ENCODE peak calls at places on chromosomes 7 and 10, in eight cellular contexts. O is body of pancreas, N is right lobe of liver, D is uterus, G is spleen, T is ovary, Q is NB4, H is HepG2. P is an unnamed sample.

GRCh38 chr10:86169506-86170254 is 196.9 kb downstream of the GRID1 start:
- DNase-seq in O (no peak), N (no peak), D (no peak), G (peak), T (no peak), Q (peak), H (no peak), P (no peak)

GRCh38 chr7:138549082-138549481 is 89.0 kb downstream of the TRIM24 start:
- DNase-seq in O (no peak), N (no peak), D (no peak), G (no peak), T (no peak), Q (no peak), H (no peak), P (no peak)

GRCh38 chr10:128422221-128422620 is 296.0 kb upstream of the MKI67 start:
- DNase-seq in O (no peak), N (no peak), D (no peak), G (no peak), T (no peak), Q (no peak), H (no peak), P (no peak)

GRCh38 chr7:155941688-155942087 is 129.4 kb upstream of the SHH start:
- DNase-seq in O (no peak), N (no peak), D (no peak), G (no peak), T (no peak), Q (no peak), H (no peak), P (no peak)

GRCh38 chr10:86684305-86684704 is 16.0 kb downstream of the LDB3 start:
- DNase-seq in O (no peak), N (no peak), D (peak), G (no peak), T (peak), Q (peak), H (no peak), P (peak)

GRCh38 chr10:112766636-112767035 is 183.4 kb upstream of the TCF7L2 start:
- DNase-seq in O (no peak), N (no peak), D (no peak), G (no peak), T (no peak), Q (no peak), H (no peak), P (no peak)

GRCh38 chr7:116171094-116171493 is 39.2 kb upstream of the TES start:
- DNase-seq in O (no peak), N (no peak), D (no peak), G (no peak), T (no peak), Q (no peak), H (no peak), P (no peak)

GRCh38 chr10:22339761-22340361 is 5.4 kb upstream of the SPAG6 start:
- DNase-seq in O (no peak), N (no peak), D (no peak), G (no peak), T (no peak), Q (no peak), H (no peak), P (no peak)

GRCh38 chr10:73873843-73874215 is 526 bp downstream of the CAMK2G start:
- DNase-seq in O (peak), N (no peak), D (no peak), G (no peak), T (peak), Q (peak), H (no peak), P (peak)

GRCh38 chr10:89206402-89207180 is 526 bp downstream of the CH25H start:
- DNase-seq in O (peak), N (peak), D (peak), G (peak), T (peak), Q (peak), H (no peak), P (peak)

GRCh38 chr10:94640562-94640961 is 43.0 kb upstream of the CYP2C18 start:
- DNase-seq in O (no peak), N (no peak), D (no peak), G (no peak), T (no peak), Q (no peak), H (no peak), P (no peak)

GRCh38 chr10:14625210-14625621 is 149.5 kb downstream of the FAM107B start:
- DNase-seq in O (no peak), N (no peak), D (no peak), G (no peak), T (no peak), Q (no peak), H (no peak), P (no peak)

GRCh38 chr10:16843252-16843870 is 26.1 kb upstream of the RSU1 start:
- DNase-seq in O (no peak), N (no peak), D (no peak), G (no peak), T (no peak), Q (peak), H (peak), P (no peak)

GRCh38 chr7:143429770-143430698 is 13.2 kb upstream of the TAS2R60 start:
- DNase-seq in O (no peak), N (no peak), D (no peak), G (no peak), T (no peak), Q (peak), H (no peak), P (no peak)

GRCh38 chr7:90061077-90061476 is 93.2 kb upstream of the STEAP1 start:
- DNase-seq in O (no peak), N (no peak), D (no peak), G (no peak), T (no peak), Q (no peak), H (no peak), P (no peak)

GRCh38 chr7:92727755-92728154 is 108.6 kb downstream of the CDK6 start:
- DNase-seq in O (no peak), N (no peak), D (no peak), G (no peak), T (no peak), Q (no peak), H (no peak), P (no peak)

GRCh38 chr10:91590904-91591791 is 41.7 kb downstream of the PPP1R3C start:
- DNase-seq in O (peak), N (peak), D (peak), G (no peak), T (peak), Q (no peak), H (no peak), P (no peak)

GRCh38 chr10:13201132-13201531 is 33.0 kb downstream of the UCMA start:
- DNase-seq in O (no peak), N (no peak), D (no peak), G (no peak), T (no peak), Q (no peak), H (no peak), P (no peak)

GRCh38 chr7:66379761-66380160 is 174.6 kb downstream of the TPST1 start:
- DNase-seq in O (no peak), N (no peak), D (no peak), G (no peak), T (no peak), Q (peak), H (no peak), P (no peak)

GRCh38 chr10:67695555-67695954 is 440 bp downstream of the CTNNA3 start:
- DNase-seq in O (no peak), N (no peak), D (no peak), G (no peak), T (no peak), Q (no peak), H (no peak), P (no peak)

GRCh38 chr7:83204715-83205114 is 42.0 kb upstream of the PCLO start:
- DNase-seq in O (no peak), N (no peak), D (no peak), G (no peak), T (no peak), Q (no peak), H (no peak), P (no peak)

GRCh38 chr7:96093435-96093834 is 228.5 kb downstream of the SLC25A13 start:
- DNase-seq in O (no peak), N (no peak), D (no peak), G (no peak), T (no peak), Q (no peak), H (no peak), P (no peak)

GRCh38 chr7:8214162-8214897 is 47.6 kb downstream of the ICA1 start:
- DNase-seq in O (no peak), N (no peak), D (peak), G (no peak), T (no peak), Q (peak), H (no peak), P (no peak)

GRCh38 chr7:5425507-5426225 is 2.0 kb upstream of the TNRC18 start:
- DNase-seq in O (peak), N (peak), D (peak), G (peak), T (peak), Q (peak), H (peak), P (peak)

GRCh38 chr7:134429481-134429880 is 29.4 kb downstream of the AKR1B1 start:
- DNase-seq in O (no peak), N (no peak), D (no peak), G (no peak), T (no peak), Q (no peak), H (no peak), P (no peak)

GRCh38 chr7:120725376-120726039 is 132.4 kb downstream of the TSPAN12 start:
- DNase-seq in O (no peak), N (no peak), D (no peak), G (no peak), T (no peak), Q (peak), H (peak), P (no peak)

GRCh38 chr7:94313926-94314325 is 80.8 kb upstream of the COL1A2 start:
- DNase-seq in O (no peak), N (no peak), D (no peak), G (no peak), T (no peak), Q (no peak), H (no peak), P (no peak)

GRCh38 chr7:40219917-40220316 is 85.1 kb downstream of the SUGCT start:
- DNase-seq in O (no peak), N (no peak), D (no peak), G (no peak), T (no peak), Q (no peak), H (no peak), P (no peak)

GRCh38 chr7:47571355-47572100 is 10.4 kb downstream of the TNS3 start:
- DNase-seq in O (peak), N (peak), D (peak), G (peak), T (peak), Q (peak), H (peak), P (peak)

GRCh38 chr7:69180662-69181061 is 417.6 kb upstream of the AUTS2 start:
- DNase-seq in O (no peak), N (no peak), D (no peak), G (no peak), T (no peak), Q (no peak), H (no peak), P (no peak)

GRCh38 chr10:7563770-7564169 is 103.0 kb downstream of the ITIH5 start:
- DNase-seq in O (no peak), N (no peak), D (no peak), G (no peak), T (no peak), Q (no peak), H (no peak), P (no peak)

GRCh38 chr10:86661161-86662025 is 6.9 kb upstream of the LDB3 start:
- DNase-seq in O (peak), N (peak), D (no peak), G (peak), T (peak), Q (no peak), H (no peak), P (peak)

GRCh38 chr10:51422311-51423120 is 276.9 kb downstream of the CSTF2T start:
- DNase-seq in O (peak), N (no peak), D (peak), G (no peak), T (peak), Q (peak), H (peak), P (peak)

DNA sequence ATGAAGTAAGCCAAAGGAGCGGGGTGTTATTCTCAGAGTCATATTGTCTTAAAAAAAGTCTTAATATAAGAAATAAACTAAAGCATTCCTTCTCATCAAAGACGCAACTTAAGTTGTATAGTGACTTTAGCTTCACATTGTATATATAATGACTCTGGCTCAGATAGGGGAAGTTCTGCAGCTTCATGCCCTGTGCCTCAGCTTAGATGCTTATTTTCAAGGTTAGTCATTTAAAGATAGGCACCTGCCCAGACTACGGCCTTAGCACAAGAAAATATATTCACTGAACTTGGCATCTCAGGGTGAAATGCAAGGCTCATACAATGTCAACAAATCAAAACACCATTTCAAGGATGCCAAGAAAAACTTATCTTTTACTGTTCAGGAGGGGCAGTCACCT is 52.8 kb upstream of the DNAJB12 start:
- DNase-seq in O (no peak), N (no peak), D (no peak), G (no peak), T (no peak), Q (no peak), H (no peak), P (no peak)
- H3K4me3 ChIP-seq in O (no peak), N (no peak), D (no peak), G (no peak), T (no peak), Q (no peak), H (no peak), P (no peak)

GRCh38 chr7:131625817-131626372 is 69.5 kb upstream of the PODXL start:
- DNase-seq in O (no peak), N (peak), D (peak), G (no peak), T (no peak), Q (no peak), H (no peak), P (peak)
- TF ChIP-seq POLR2A in O (no peak), N (no peak), D (no peak), G (no peak), T (no peak), Q (no peak), H (no peak), P (no peak)

GRCh38 chr7:98249106-98249505 is 2.9 kb downstream of the TECPR1 start:
- DNase-seq in O (no peak), N (no peak), D (no peak), G (no peak), T (no peak), Q (no peak), H (no peak), P (no peak)

GRCh38 chr7:98251844-98252639 is at the start of gene TECPR1:
- DNase-seq in O (peak), N (peak), D (peak), G (peak), T (peak), Q (peak), H (peak), P (peak)

GRCh38 chr7:98252655-98253054 is 623 bp upstream of the TECPR1 start:
- DNase-seq in O (no peak), N (no peak), D (no peak), G (no peak), T (no peak), Q (no peak), H (no peak), P (no peak)

GRCh38 chr7:98250789-98251188 is 1.2 kb downstream of the TECPR1 start:
- DNase-seq in O (no peak), N (no peak), D (no peak), G (no peak), T (no peak), Q (no peak), H (no peak), P (no peak)

GRCh38 chr7:98251251-98251843 is 685 bp downstream of the TECPR1 start:
- DNase-seq in O (no peak), N (peak), D (no peak), G (peak), T (no peak), Q (peak), H (peak), P (peak)
- TF ChIP-seq CTCF in O (no peak), N (no peak), D (no peak), G (no peak), T (no peak), Q (no peak), H (no peak), P (no peak)

GRCh38 chr7:28191751-28192150 is 11.2 kb upstream of the JAZF1 start:
- DNase-seq in O (no peak), N (no peak), D (no peak), G (no peak), T (no peak), Q (peak), H (no peak), P (no peak)

GRCh38 chr7:28187012-28187411 is 6.4 kb upstream of the JAZF1 start:
- DNase-seq in O (no peak), N (no peak), D (no peak), G (no peak), T (no peak), Q (no peak), H (no peak), P (no peak)

GRCh38 chr7:28195925-28196324 is 15.3 kb upstream of the JAZF1 start:
- DNase-seq in O (no peak), N (no peak), D (no peak), G (no peak), T (no peak), Q (no peak), H (no peak), P (no peak)

GRCh38 chr7:28192786-28193581 is 12.4 kb upstream of the JAZF1 start:
- DNase-seq in O (no peak), N (no peak), D (no peak), G (no peak), T (no peak), Q (peak), H (no peak), P (no peak)

DNA sequence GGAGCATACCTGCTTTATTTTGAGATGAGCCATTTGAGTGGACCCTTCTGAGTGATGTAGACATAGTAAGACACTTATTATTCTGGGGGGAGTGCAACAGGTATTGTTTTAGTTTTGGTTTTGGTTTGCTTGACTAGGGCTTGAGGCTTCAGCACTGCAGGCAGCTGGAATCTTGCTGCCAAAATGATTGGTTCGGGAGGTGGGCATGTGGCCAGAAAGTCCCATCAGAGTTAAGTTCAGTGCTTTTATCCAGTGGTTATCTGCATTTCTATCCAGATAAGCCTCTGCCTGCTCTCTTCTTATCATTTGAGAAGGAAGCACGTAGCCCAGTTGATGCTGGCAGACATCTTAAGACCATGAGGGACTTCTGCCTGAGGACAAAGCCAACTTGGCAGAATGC is 9.5 kb upstream of the JAZF1 start:
- DNase-seq in O (no peak), N (no peak), D (peak), G (no peak), T (no peak), Q (no peak), H (no peak), P (peak)
- H3K4me3 ChIP-seq in O (no peak), N (no peak), D (no peak), G (no peak), T (no peak), Q (no peak), H (no peak), P (no peak)

DNA sequence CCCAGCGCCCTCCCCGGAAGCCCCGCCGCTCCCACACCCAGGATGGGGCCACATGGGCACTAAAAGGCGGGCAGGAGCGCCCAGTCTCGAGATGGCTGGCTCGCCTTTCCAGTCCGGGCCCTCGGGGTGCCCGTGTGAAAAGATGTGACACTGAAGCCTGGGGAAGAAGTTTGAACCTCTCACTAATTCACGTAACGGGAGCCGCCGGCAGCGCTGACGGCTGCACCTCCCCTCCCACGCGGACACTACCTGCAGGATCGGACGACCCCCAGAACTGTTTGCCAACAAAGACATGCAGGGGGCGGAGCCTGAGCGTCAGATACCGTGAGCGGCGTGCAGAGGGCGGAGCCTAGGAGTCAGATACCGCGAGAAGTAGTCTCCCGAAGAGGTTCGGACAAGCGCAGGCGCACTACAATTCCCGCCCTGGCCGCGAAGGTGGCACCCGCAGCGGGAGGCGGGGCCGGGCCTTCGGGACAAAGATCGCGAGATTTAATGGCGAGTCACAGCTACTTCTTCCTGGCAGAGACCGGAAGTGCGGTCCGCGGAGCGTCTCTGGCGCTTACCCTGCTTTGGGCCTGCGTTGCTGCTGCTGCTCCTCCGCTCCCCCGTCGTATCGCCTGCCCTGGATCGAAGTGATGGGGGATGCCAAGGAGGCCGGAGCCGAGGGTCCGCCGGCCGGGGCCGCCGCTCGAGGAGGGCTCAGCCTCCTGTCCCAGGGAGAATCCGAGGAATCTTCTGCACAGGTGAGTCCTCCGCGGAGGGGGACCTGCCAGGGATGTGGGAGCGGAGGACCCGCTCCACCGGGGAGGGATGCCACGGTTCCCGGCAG is at the start of gene EDRF1:
- DNase-seq in O (peak), N (peak), D (peak), G (peak), T (peak), Q (peak), H (peak), P (peak)
- TF ChIP-seq POLR2A in O (peak), N (peak), D (peak), G (peak), T (peak), Q (peak), H (peak), P (peak)

DNA sequence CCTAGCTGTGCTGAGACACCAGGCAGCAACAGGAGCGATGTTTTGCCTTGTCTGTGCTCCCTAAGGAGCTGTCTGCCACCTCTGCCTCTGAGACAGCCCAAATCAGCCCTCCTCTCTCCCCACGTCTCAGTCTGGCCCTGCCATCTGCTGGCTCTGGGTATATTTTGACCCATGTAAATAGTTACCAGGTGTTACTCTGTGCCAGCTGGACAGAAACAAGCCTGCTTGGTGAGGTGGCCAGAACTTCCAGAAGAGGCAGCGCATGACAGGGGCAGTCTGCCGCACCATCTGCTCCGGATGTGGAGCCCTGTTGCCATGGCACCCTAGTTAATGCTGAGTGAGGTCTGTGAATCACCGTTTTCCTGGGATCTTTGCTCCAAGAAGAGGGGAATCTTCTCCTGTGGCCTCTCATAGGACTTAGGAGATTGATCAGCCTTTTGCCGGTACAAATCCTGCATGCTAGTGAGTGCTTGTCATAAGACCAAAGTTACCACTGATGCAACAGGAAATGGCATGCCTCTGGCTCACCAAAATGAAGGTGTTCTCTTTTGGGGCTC is 31.8 kb downstream of the GSTO2 start:
- DNase-seq in O (peak), N (peak), D (peak), G (no peak), T (peak), Q (no peak), H (no peak), P (peak)
- TF ChIP-seq CTCF in O (peak), N (no peak), D (no peak), G (no peak), T (no peak), Q (no peak), H (no peak), P (no peak)

GRCh38 chr7:36984710-36985308 is 260.5 kb upstream of the AOAH start:
- DNase-seq in O (no peak), N (no peak), D (no peak), G (no peak), T (no peak), Q (peak), H (no peak), P (no peak)
- H3K4me3 ChIP-seq in O (no peak), N (no peak), D (no peak), G (no peak), T (no peak), Q (no peak), H (no peak), P (no peak)